ENCODE peak calls at places on chromosomes 2 and 18, in seven cellular contexts. M is AG09309, L is nephron progenitor cell, N is fibroblast of lung, J is hepatocyte, Q is GM12878, G is bronchial epithelial cell. T is an unnamed sample.

GRCh38 chr18:49920731-49921130 is 107.4 kb upstream of the ACAA2 start:
- DNase-seq in M (no peak), L (peak), N (no peak), J (no peak), Q (no peak), G (peak), T (no peak)

GRCh38 chr2:164697688-164698290 is 76.5 kb upstream of the GRB14 start:
- DNase-seq in M (no peak), L (no peak), N (peak), J (peak), Q (no peak), G (peak), T (no peak)

GRCh38 chr2:120469486-120469885 is 123.5 kb downstream of the INHBB start:
- DNase-seq in M (no peak), L (no peak), N (peak), J (no peak), Q (no peak), G (no peak), T (no peak)

GRCh38 chr18:8400193-8400752 is 209.0 kb upstream of the RAB12 start:
- DNase-seq in M (no peak), L (peak), N (no peak), J (no peak), Q (no peak), G (no peak), T (no peak)

GRCh38 chr18:67199993-67200617 is 316.4 kb downstream of the DSEL start:
- DNase-seq in M (peak), L (no peak), N (peak), J (peak), Q (peak), G (peak), T (no peak)

GRCh38 chr18:74081966-74082365 is 65.7 kb downstream of the FBXO15 start:
- DNase-seq in M (no peak), L (no peak), N (no peak), J (no peak), Q (no peak), G (no peak), T (no peak)

GRCh38 chr2:216195565-216195978 is 86.4 kb downstream of the XRCC5 start:
- DNase-seq in M (peak), L (no peak), N (peak), J (no peak), Q (no peak), G (peak), T (no peak)

GRCh38 chr2:170660406-170660805 is 54.7 kb upstream of the SP5 start:
- DNase-seq in M (no peak), L (no peak), N (peak), J (no peak), Q (no peak), G (no peak), T (no peak)

GRCh38 chr2:170092475-170092874 is 85.5 kb upstream of the MYO3B start:
- DNase-seq in M (no peak), L (no peak), N (peak), J (no peak), Q (no peak), G (peak), T (no peak)

GRCh38 chr2:205364261-205364660 is 318.0 kb upstream of the NRP2 start:
- DNase-seq in M (no peak), L (no peak), N (no peak), J (no peak), Q (no peak), G (no peak), T (no peak)

GRCh38 chr2:31987454-31987853 is 23.4 kb downstream of the MEMO1 start:
- DNase-seq in M (peak), L (no peak), N (peak), J (no peak), Q (no peak), G (peak), T (no peak)

GRCh38 chr2:188623995-188624643 is 332.4 kb downstream of the GULP1 start:
- DNase-seq in M (no peak), L (no peak), N (peak), J (peak), Q (no peak), G (peak), T (no peak)

GRCh38 chr2:44126106-44126797 is 42.4 kb upstream of the PPM1B start:
- DNase-seq in M (no peak), L (no peak), N (no peak), J (peak), Q (no peak), G (peak), T (no peak)

GRCh38 chr2:186456941-186457340 is 29.1 kb upstream of the ZC3H15 start:
- DNase-seq in M (peak), L (no peak), N (peak), J (no peak), Q (no peak), G (peak), T (no peak)

GRCh38 chr2:218605438-218605837 is 2.3 kb upstream of the PLCD4 start:
- DNase-seq in M (no peak), L (no peak), N (peak), J (peak), Q (no peak), G (no peak), T (no peak)

GRCh38 chr2:56483081-56483480 is 299.3 kb downstream of the CCDC85A start:
- DNase-seq in M (no peak), L (no peak), N (no peak), J (no peak), Q (no peak), G (no peak), T (no peak)

GRCh38 chr18:907171-907879 is 2.7 kb downstream of the ADCYAP1 start:
- DNase-seq in M (no peak), L (peak), N (no peak), J (peak), Q (no peak), G (no peak), T (no peak)

GRCh38 chr18:51196116-51196810 is 1.2 kb downstream of the MEX3C start:
- DNase-seq in M (no peak), L (peak), N (peak), J (peak), Q (no peak), G (no peak), T (peak)

GRCh38 chr18:51195086-51195601 is 2.3 kb downstream of the MEX3C start:
- DNase-seq in M (no peak), L (no peak), N (peak), J (no peak), Q (no peak), G (peak), T (no peak)

GRCh38 chr18:51195602-51196115 is 1.8 kb downstream of the MEX3C start:
- DNase-seq in M (no peak), L (peak), N (peak), J (peak), Q (no peak), G (peak), T (peak)

GRCh38 chr18:51196811-51197660 is 445 bp downstream of the MEX3C start:
- DNase-seq in M (no peak), L (peak), N (peak), J (peak), Q (no peak), G (no peak), T (peak)

GRCh38 chr18:51197661-51198424 is at the start of gene MEX3C:
- DNase-seq in M (peak), L (peak), N (peak), J (peak), Q (peak), G (peak), T (peak)
- TF ChIP-seq CTCF in M (peak), L (no peak), N (peak), J (peak), Q (no peak), G (peak), T (no peak)

DNA sequence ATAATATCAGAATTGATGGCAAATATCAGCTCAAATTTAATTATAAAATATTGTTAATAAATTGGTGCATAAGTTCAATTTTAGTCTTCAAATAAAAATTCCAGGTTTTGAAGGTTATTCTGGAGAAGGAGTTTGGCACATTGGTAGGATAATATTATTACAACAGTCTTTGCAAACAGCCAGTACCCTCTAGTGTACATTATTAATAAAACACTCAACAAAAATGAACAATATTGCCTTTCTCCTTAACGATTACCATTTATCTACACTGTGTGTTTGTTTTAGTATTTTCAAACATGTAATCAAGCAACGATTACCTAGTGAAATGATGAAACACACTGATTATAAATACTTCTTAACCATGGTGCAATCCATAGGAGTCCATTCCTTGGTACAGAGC is 334.0 kb upstream of the FSIP2 start:
- DNase-seq in M (no peak), L (no peak), N (no peak), J (no peak), Q (no peak), G (no peak), T (no peak)
- TF ChIP-seq CTCF in M (no peak), L (no peak), N (no peak), J (no peak), Q (no peak), G (no peak), T (no peak)

DNA sequence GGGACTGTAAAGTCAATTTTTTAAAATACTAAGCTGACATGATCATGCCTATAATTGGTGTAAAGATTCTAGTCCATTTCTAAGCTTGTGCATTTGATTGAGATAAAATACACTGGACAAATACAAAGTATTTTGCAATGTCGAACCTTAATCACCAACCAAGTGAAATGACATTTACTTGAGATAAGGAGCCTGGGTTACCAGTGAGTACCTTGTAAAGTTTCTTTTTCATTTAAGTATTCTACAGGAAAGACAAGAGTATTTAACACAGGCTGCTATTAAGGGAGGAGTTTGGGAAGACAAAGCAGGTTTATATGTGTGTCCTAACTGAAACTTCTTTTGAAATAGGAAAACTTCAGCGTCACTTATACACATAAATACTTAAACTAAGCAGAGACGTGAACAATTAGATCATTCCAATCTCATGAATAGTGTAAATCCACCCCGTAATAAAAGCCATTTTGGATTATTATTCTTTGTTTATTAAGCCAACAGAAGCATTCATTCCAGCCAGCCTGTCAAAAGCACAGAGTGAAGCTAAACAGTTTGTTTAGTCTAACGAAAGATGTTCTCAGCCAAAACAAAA is 126.7 kb upstream of the CYP26B1 start:
- DNase-seq in M (no peak), L (no peak), N (no peak), J (peak), Q (no peak), G (peak), T (no peak)
- TF ChIP-seq CTCF in M (no peak), L (no peak), N (no peak), J (no peak), Q (no peak), G (no peak), T (no peak)

GRCh38 chr2:130337735-130338325 is 4.9 kb upstream of the IMP4 start:
- DNase-seq in M (no peak), L (no peak), N (peak), J (peak), Q (no peak), G (peak), T (no peak)
- TF ChIP-seq CTCF in M (no peak), L (no peak), N (no peak), J (no peak), Q (no peak), G (no peak), T (no peak)

T was measured in natural killer cell.